ENCODE peak calls at places on chromosome 12, in ten cellular contexts. O, Z, R, L, V, W, N, E, U and X are unnamed samples.

GRCh38 chr12:41636658-41637057 is 448.5 kb downstream of the PDZRN4 start:
- DNase-seq in O (no peak), V (no peak), Z (peak; percentile 5), N (no peak), U (no peak), R (no peak), W (no peak), L (no peak), E (no peak), X (no peak)

GRCh38 chr12:3538691-3539030 is 47.7 kb downstream of the PRMT8 start:
- DNase-seq in U (no peak), O (no peak), E (no peak), V (no peak), L (no peak), R (no peak), W (no peak), N (no peak), Z (no peak), X (no peak)

GRCh38 chr12:115035536-115036107 is 351.6 kb upstream of the TBX3 start:
- DNase-seq in U (no peak), W (no peak), O (no peak), V (no peak), Z (no peak), E (no peak), N (no peak), R (no peak), L (no peak), X (no peak)

GRCh38 chr12:96140110-96140509 is 54.1 kb upstream of the ELK3 start:
- DNase-seq in N (no peak), U (no peak), O (no peak), Z (peak; percentile 90), L (peak; percentile 9), V (no peak), W (no peak), E (no peak), R (no peak), X (no peak)

GRCh38 chr12:77685112-77685511 is 145.6 kb upstream of the NAV3 start:
- DNase-seq in O (peak; percentile 39), Z (peak; percentile 74), R (no peak), V (peak; percentile 31), L (peak; percentile 80), N (peak; percentile 58), U (peak; percentile 49), W (peak; percentile 46), E (peak; percentile 72), X (peak; percentile 72)

GRCh38 chr12:44000309-44000952 is 164.6 kb downstream of the TMEM117 start:
- DNase-seq in Z (peak; percentile 25), E (peak; percentile 90), U (no peak), O (no peak), W (peak; percentile 27), R (no peak), V (no peak), N (no peak), L (peak; percentile 80), X (no peak)

GRCh38 chr12:114395755-114396152 is 10.2 kb downstream of the TBX5 start:
- DNase-seq in L (no peak), Z (no peak), N (no peak), O (no peak), U (no peak), V (no peak), W (no peak), R (no peak), E (no peak), X (no peak)

GRCh38 chr12:93376436-93377251 is 1.1 kb upstream of the NUDT4 start:
- DNase-seq in V (no peak), W (peak; percentile 37), R (peak; percentile 75), N (no peak), O (peak; percentile 40), L (peak; percentile 21), Z (peak; percentile 16), E (no peak), U (peak; percentile 51), X (peak; percentile 80)

GRCh38 chr12:110080410-110080809 is 32.1 kb upstream of the C12orf76 start:
- DNase-seq in U (no peak), O (no peak), E (no peak), Z (no peak), V (no peak), N (no peak), R (no peak), L (no peak), W (no peak), X (no peak)

GRCh38 chr12:109554761-109555160 is 18.5 kb downstream of the MMAB start:
- DNase-seq in U (no peak), Z (no peak), N (no peak), O (no peak), L (no peak), W (no peak), E (no peak), R (no peak), V (no peak), X (no peak)

GRCh38 chr12:119236372-119236771 is 57.6 kb downstream of the HSPB8 start:
- DNase-seq in U (no peak), L (no peak), O (no peak), E (no peak), W (no peak), R (no peak), V (no peak), Z (no peak), N (no peak), X (no peak)

GRCh38 chr12:109582636-109583035 is 9.0 kb downstream of the MVK start:
- DNase-seq in E (no peak), Z (no peak), L (peak; percentile 45), U (peak; percentile 74), R (peak; percentile 92), O (peak; percentile 90), V (no peak), N (no peak), W (peak; percentile 79), X (no peak)

GRCh38 chr12:46903058-46903457 is 77.3 kb upstream of the SLC38A4 start:
- DNase-seq in O (no peak), L (no peak), V (no peak), N (no peak), Z (no peak), U (no peak), E (no peak), R (no peak), W (no peak), X (no peak)

GRCh38 chr12:23337213-23337612 is 612.3 kb downstream of the SOX5 start:
- DNase-seq in E (no peak), V (no peak), R (no peak), U (no peak), N (no peak), O (no peak), L (no peak), W (no peak), Z (no peak), X (no peak)
- TF ChIP-seq CTCF in E (no peak), V (no peak), R (no peak), U (no peak), N (no peak), O (no peak), L (no peak), W (no peak), Z (no peak), X (no peak)

GRCh38 chr12:28606967-28607557 is 416.8 kb downstream of the CCDC91 start:
- DNase-seq in W (no peak), O (no peak), V (no peak), Z (no peak), N (no peak), U (no peak), E (no peak), L (no peak), R (no peak), X (no peak)
- H3K4me3 ChIP-seq in W (no peak overlapping the region), O (no peak overlapping the region), V (no peak overlapping the region), Z (no peak overlapping the region), N (no peak overlapping the region), U (no peak overlapping the region), E (no peak overlapping the region), L (no peak overlapping the region), R (no peak overlapping the region), X (no peak overlapping the region)

GRCh38 chr12:5247144-5247543 is 184.8 kb upstream of the NTF3 start:
- DNase-seq in E (no peak), R (no peak), W (no peak), L (no peak), O (no peak), N (no peak), V (no peak), U (no peak), Z (no peak), X (no peak)

GRCh38 chr12:5242440-5242839 is 189.5 kb upstream of the NTF3 start:
- DNase-seq in O (no peak), E (no peak), W (no peak), N (no peak), R (no peak), U (no peak), V (no peak), L (no peak), Z (no peak), X (no peak)

GRCh38 chr12:5246196-5246595 is 185.7 kb upstream of the NTF3 start:
- DNase-seq in N (no peak), R (no peak), E (no peak), L (no peak), W (no peak), O (no peak), U (no peak), Z (no peak), V (no peak), X (no peak)

GRCh38 chr12:5243014-5243413 is 188.9 kb upstream of the NTF3 start:
- DNase-seq in E (no peak), L (no peak), Z (no peak), U (no peak), O (no peak), N (no peak), V (no peak), R (no peak), W (no peak), X (no peak)

GRCh38 chr12:5244513-5244972 is 187.4 kb upstream of the NTF3 start:
- DNase-seq in V (no peak), U (no peak), R (no peak), W (no peak), E (no peak), Z (no peak), O (no peak), L (no peak), N (peak; percentile 28), X (no peak)
- H3K27ac ChIP-seq in V (no peak overlapping the region), U (no peak overlapping the region), R (no peak overlapping the region), W (no peak overlapping the region), E (no peak overlapping the region), Z (no peak overlapping the region), O (no peak overlapping the region), L (no peak overlapping the region), N (no peak overlapping the region), X (no peak overlapping the region)

GRCh38 chr12:6534158-6534913 is at the start of gene GAPDH:
- DNase-seq in E (peak; percentile 99), R (peak; percentile 95), W (peak; percentile 98), Z (peak; percentile 97), U (peak; percentile 97), O (peak; percentile 91), N (peak; percentile 90), V (peak; percentile 86), L (peak; percentile 92), X (peak; percentile 95)

GRCh38 chr12:6533653-6534157 is 612 bp upstream of the GAPDH start:
- DNase-seq in W (peak; percentile 93), U (peak; percentile 89), R (peak; percentile 82), E (peak; percentile 93), L (peak; percentile 83), V (peak; percentile 65), Z (peak; percentile 82), O (peak; percentile 70), N (peak; percentile 54), X (peak; percentile 89)

GRCh38 chr12:6535960-6536847 is 1.9 kb downstream of the GAPDH start:
- DNase-seq in U (no peak), L (no peak), O (no peak), Z (no peak), W (no peak), V (no peak), N (no peak), E (no peak), R (no peak), X (no peak)

GRCh38 chr12:6535697-6535946 is 1.3 kb downstream of the GAPDH start:
- DNase-seq in W (no peak), L (no peak), Z (no peak), R (no peak), V (no peak), N (no peak), O (no peak), E (no peak), U (no peak), X (no peak)

GRCh38 chr12:6534914-6535696 is 788 bp downstream of the GAPDH start:
- DNase-seq in L (peak; percentile 45), R (peak; percentile 91), Z (peak; percentile 77), E (peak; percentile 61), N (peak; percentile 77), U (peak; percentile 79), V (peak; percentile 86), W (peak; percentile 72), O (peak; percentile 83), X (peak; percentile 95)
- TF ChIP-seq CTCF in L (no peak), R (no peak), Z (no peak), E (no peak), N (no peak), U (no peak), V (no peak), W (no peak), O (no peak), X (no peak)